ENCODE peak calls at places on chromosomes 6 and 20, in eight cellular contexts. S is GM23248; J is naive thymus-derived CD4-positive, alpha-beta T cell; T is neural progenitor cell; K is A549; N is Peyer's patch; E is left ventricle myocardium inferior; Y is fibroblast of lung. O is an unnamed sample.

GRCh38 chr6:110852769-110853168 is 21.8 kb upstream of the AMD1 start:
- DNase-seq in S (peak; percentile 16), J (no peak), T (no peak), K (no peak), N (no peak), E (no peak), Y (no peak), O (no peak)

GRCh38 chr6:147001621-147002020 is 202.6 kb upstream of the STXBP5 start:
- DNase-seq in S (peak; percentile 53), J (no peak), T (no peak), K (no peak), N (no peak), E (no peak), Y (no peak), O (no peak)

GRCh38 chr6:37807656-37808055 is 11.9 kb upstream of the ZFAND3 start:
- DNase-seq in S (peak; percentile 16), J (no peak), T (no peak), K (no peak), N (no peak), E (no peak), Y (no peak), O (peak; percentile 52)

GRCh38 chr6:35300848-35301247 is 3.2 kb downstream of the DEF6 start:
- DNase-seq in S (no peak), J (peak; percentile 59), T (no peak), K (no peak), N (no peak), E (no peak), Y (no peak), O (no peak)

GRCh38 chr20:56289652-56290051 is 41.1 kb downstream of the MC3R start:
- DNase-seq in S (no peak), J (no peak), T (no peak), K (no peak), N (no peak), E (no peak), Y (no peak), O (no peak)

GRCh38 chr6:73032586-73032985 is 192.7 kb downstream of the KHDC1L start:
- DNase-seq in S (peak; percentile 74), J (no peak), T (no peak), K (peak; percentile 14), N (no peak), E (no peak), Y (peak; percentile 69), O (no peak)

GRCh38 chr6:113909224-113909856 is 52.2 kb downstream of the MARCKS start:
- DNase-seq in S (peak; percentile 76), J (peak; percentile 24), T (peak; percentile 80), K (peak; percentile 47), N (no peak), E (no peak), Y (peak; percentile 76), O (no peak)

GRCh38 chr20:38272398-38272797 is 11.9 kb upstream of the KIAA1755 start:
- DNase-seq in S (peak; percentile 78), J (no peak), T (no peak), K (no peak), N (no peak), E (no peak), Y (peak; percentile 85), O (no peak)

GRCh38 chr6:90893385-90893784 is 306.5 kb upstream of the MAP3K7 start:
- DNase-seq in S (no peak), J (no peak), T (no peak), K (no peak), N (no peak), E (no peak), Y (no peak), O (no peak)

GRCh38 chr6:3384346-3385143 is 72.3 kb downstream of the SLC22A23 start:
- DNase-seq in S (no peak), J (no peak), T (no peak), K (no peak), N (no peak), E (no peak), Y (no peak), O (no peak)

GRCh38 chr6:12113190-12113578 is 101.1 kb downstream of the HIVEP1 start:
- DNase-seq in S (peak; percentile 56), J (no peak), T (no peak), K (no peak), N (no peak), E (no peak), Y (peak; percentile 95), O (no peak)

GRCh38 chr6:30767158-30767943 is 23.0 kb upstream of the IER3 start:
- DNase-seq in S (no peak), J (no peak), T (no peak), K (no peak), N (no peak), E (no peak), Y (no peak), O (no peak)

GRCh38 chr20:38658879-38659612 is 57.4 kb downstream of the ARHGAP40 start:
- DNase-seq in S (peak; percentile 42), J (peak; percentile 17), T (peak; percentile 71), K (peak; percentile 38), N (no peak), E (no peak), Y (no peak), O (peak; percentile 87)

GRCh38 chr6:142844065-142844755 is 100.8 kb downstream of the HIVEP2 start:
- DNase-seq in S (peak; percentile 76), J (no peak), T (no peak), K (no peak), N (no peak), E (no peak), Y (peak; percentile 53), O (no peak)

GRCh38 chr6:12126051-12126450 is 113.9 kb downstream of the HIVEP1 start:
- DNase-seq in S (no peak), J (peak; percentile 62), T (no peak), K (no peak), N (no peak), E (no peak), Y (no peak), O (no peak)

GRCh38 chr6:169802790-169803189 is 51.4 kb downstream of the ERMARD start:
- DNase-seq in S (no peak), J (no peak), T (no peak), K (no peak), N (no peak), E (no peak), Y (no peak), O (no peak)

GRCh38 chr6:31581511-31582229 is 554 bp downstream of the LTB start:
- DNase-seq in S (no peak), J (no peak), T (peak; percentile 27), K (no peak), N (no peak), E (no peak), Y (no peak), O (no peak)

GRCh38 chr6:2396856-2397640 is 151.6 kb upstream of the GMDS start:
- DNase-seq in S (peak; percentile 70), J (no peak), T (no peak), K (no peak), N (no peak), E (peak; percentile 31), Y (peak; percentile 86), O (no peak)

GRCh38 chr6:107491059-107491609 is 1.2 kb downstream of the SOBP start:
- DNase-seq in S (peak; percentile 73), J (no peak), T (peak; percentile 86), K (peak; percentile 3), N (peak; percentile 60), E (peak; percentile 84), Y (no peak), O (peak; percentile 64)

GRCh38 chr20:57573893-57574292 is 13.0 kb downstream of the PCK1 start:
- DNase-seq in S (no peak), J (no peak), T (no peak), K (no peak), N (no peak), E (no peak), Y (no peak), O (peak; percentile 45)

GRCh38 chr6:77040566-77041195 is 422.6 kb downstream of the HTR1B start:
- DNase-seq in S (peak; percentile 75), J (no peak), T (no peak), K (no peak), N (no peak), E (no peak), Y (peak; percentile 18), O (no peak)
- H3K9me3 ChIP-seq in S (no peaks in the 10 kb centered on the region), J (no peaks in the 10 kb centered on the region), T (no peaks in the 10 kb centered on the region), K (no peaks in the 10 kb centered on the region), N (no peaks in the 10 kb centered on the region), E (peaks cover 37% of the 10 kb centered on the region), Y (no peaks in the 10 kb centered on the region), O (no peaks in the 10 kb centered on the region)

DNA sequence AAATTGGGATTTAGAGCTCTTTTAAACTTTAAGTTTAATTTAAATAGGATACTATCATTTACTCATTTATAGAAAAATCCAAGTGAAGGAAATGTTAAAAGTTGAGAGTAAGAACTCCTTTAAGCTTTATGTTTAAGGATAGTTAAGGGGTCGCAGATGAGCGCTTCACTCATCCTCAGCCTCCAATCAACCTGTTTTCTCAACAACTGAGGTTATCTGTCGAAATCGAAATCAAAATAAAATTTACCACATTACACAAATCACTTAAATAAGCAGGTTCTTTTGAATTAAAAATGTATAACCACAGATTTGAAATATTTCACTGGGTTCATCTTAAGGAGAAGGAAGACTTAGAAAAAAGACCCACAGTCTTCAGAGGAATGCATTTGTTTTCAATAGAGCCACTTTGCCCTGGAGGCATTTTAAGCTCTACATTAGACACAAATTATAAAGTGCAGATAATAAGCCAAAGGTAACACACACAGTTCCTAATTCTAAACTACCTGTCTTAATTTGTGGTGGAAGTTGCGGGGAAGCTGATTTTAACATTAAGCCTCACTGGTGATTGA is 5.5 kb downstream of the PAX1 start:
- DNase-seq in S (no peak), J (no peak), T (no peak), K (no peak), N (no peak), E (no peak), Y (no peak), O (no peak)
- H3K9me3 ChIP-seq in S (no peaks in the 10 kb centered on the region), J (no peaks in the 10 kb centered on the region), T (no peaks in the 10 kb centered on the region), K (no peaks in the 10 kb centered on the region), N (no peaks in the 10 kb centered on the region), E (no peaks in the 10 kb centered on the region), Y (no peaks in the 10 kb centered on the region), O (no peaks in the 10 kb centered on the region)

GRCh38 chr20:29298759-29299613 is 1958.5 kb upstream of the DEFB115 start:
- DNase-seq in S (no peak), J (no peak), T (no peak), K (no peak), N (no peak), E (no peak), Y (peak; percentile 6), O (no peak)

GRCh38 chr20:29302979-29303644 is 1954.4 kb upstream of the DEFB115 start:
- DNase-seq in S (no peak), J (no peak), T (no peak), K (no peak), N (no peak), E (no peak), Y (no peak), O (no peak)

GRCh38 chr20:29299811-29300578 is 1957.5 kb upstream of the DEFB115 start:
- DNase-seq in S (no peak), J (no peak), T (no peak), K (no peak), N (no peak), E (no peak), Y (no peak), O (no peak)

GRCh38 chr20:29300579-29301551 is 1956.6 kb upstream of the DEFB115 start:
- DNase-seq in S (no peak), J (no peak), T (no peak), K (no peak), N (no peak), E (no peak), Y (no peak), O (no peak)

GRCh38 chr20:29301624-29302259 is 1955.7 kb upstream of the DEFB115 start:
- DNase-seq in S (no peak), J (no peak), T (no peak), K (no peak), N (no peak), E (no peak), Y (no peak), O (no peak)
- H3K9me3 ChIP-seq in S (no peaks in the 10 kb centered on the region), J (no peaks in the 10 kb centered on the region), T (no peaks in the 10 kb centered on the region), K (peaks cover 4% of the 10 kb centered on the region), N (no peaks in the 10 kb centered on the region), E (peaks cover 72% of the 10 kb centered on the region), Y (no peaks in the 10 kb centered on the region), O (peaks cover 64% of the 10 kb centered on the region)

GRCh38 chr6:16153451-16153850 is 24.6 kb downstream of the MYLIP start:
- DNase-seq in S (no peak), J (no peak), T (no peak), K (no peak), N (no peak), E (no peak), Y (no peak), O (no peak)
- H3K9me3 ChIP-seq in S (no peaks in the 10 kb centered on the region), J (no peaks in the 10 kb centered on the region), T (no peaks in the 10 kb centered on the region), K (no peaks in the 10 kb centered on the region), N (no peaks in the 10 kb centered on the region), E (no peaks in the 10 kb centered on the region), Y (no peaks in the 10 kb centered on the region), O (no peaks in the 10 kb centered on the region)